ENCODE peak calls at places on chromosomes 2 and 18, in seven cellular contexts. J is Peyer's patch, L is hepatocyte, K is foreskin fibroblast, X is HCT116, A is gastrocnemius medialis, Z is MM.1S. S is an unnamed sample.

GRCh38 chr18:76875390-76876330 is 53.3 kb downstream of the ZNF236 start:
- DNase-seq in J (peak), L (peak), K (peak), X (peak), A (no peak), Z (peak), S (peak)

GRCh38 chr2:138071720-138072719 is 107.7 kb downstream of the HNMT start:
- DNase-seq in J (no peak), L (peak), K (no peak), X (no peak), A (no peak), Z (no peak), S (peak)

GRCh38 chr2:145558617-145559350 is 1038.9 kb upstream of the ZEB2 start:
- DNase-seq in J (no peak), L (no peak), K (no peak), X (no peak), A (no peak), Z (no peak), S (peak)

GRCh38 chr2:205448189-205448588 is 234.1 kb upstream of the NRP2 start:
- DNase-seq in J (no peak), L (no peak), K (no peak), X (no peak), A (no peak), Z (no peak), S (no peak)

GRCh38 chr2:12617366-12617765 is 99.4 kb upstream of the TRIB2 start:
- DNase-seq in J (no peak), L (no peak), K (no peak), X (no peak), A (no peak), Z (no peak), S (no peak)

GRCh38 chr2:43611987-43612894 is 16.4 kb upstream of the THADA start:
- DNase-seq in J (peak), L (peak), K (peak), X (peak), A (peak), Z (peak), S (peak)

GRCh38 chr2:235343156-235343774 is 150.6 kb upstream of the AGAP1 start:
- DNase-seq in J (no peak), L (no peak), K (no peak), X (no peak), A (no peak), Z (no peak), S (peak)

GRCh38 chr18:76984193-76985155 is 148.1 kb downstream of the MBP start:
- DNase-seq in J (no peak), L (no peak), K (no peak), X (no peak), A (no peak), Z (no peak), S (no peak)

GRCh38 chr18:53458944-53459580 is 765.4 kb downstream of the MBD2 start:
- DNase-seq in J (no peak), L (peak), K (no peak), X (no peak), A (no peak), Z (no peak), S (no peak)

GRCh38 chr2:225584821-225585220 is 185.3 kb downstream of the NYAP2 start:
- DNase-seq in J (no peak), L (no peak), K (no peak), X (peak), A (no peak), Z (no peak), S (no peak)

GRCh38 chr2:214328941-214329340 is 81.9 kb upstream of the VWC2L start:
- DNase-seq in J (no peak), L (no peak), K (no peak), X (no peak), A (no peak), Z (no peak), S (no peak)

GRCh38 chr2:110994250-110994961 is 126.3 kb upstream of the BCL2L11 start:
- DNase-seq in J (no peak), L (no peak), K (no peak), X (no peak), A (no peak), Z (no peak), S (no peak)

GRCh38 chr2:170530284-170530745 is 184.8 kb upstream of the SP5 start:
- DNase-seq in J (peak), L (peak), K (peak), X (no peak), A (peak), Z (no peak), S (peak)

GRCh38 chr2:164306872-164307271 is 314.4 kb downstream of the GRB14 start:
- DNase-seq in J (no peak), L (no peak), K (no peak), X (no peak), A (no peak), Z (no peak), S (no peak)

GRCh38 chr2:187390891-187391290 is 57.2 kb downstream of the CALCRL start:
- DNase-seq in J (no peak), L (no peak), K (peak), X (peak), A (no peak), Z (peak), S (peak)

GRCh38 chr18:63829886-63830285 is 54.7 kb downstream of the SERPINB7 start:
- DNase-seq in J (no peak), L (no peak), K (no peak), X (no peak), A (no peak), Z (no peak), S (no peak)

GRCh38 chr2:12715878-12716249 is 872 bp upstream of the TRIB2 start:
- DNase-seq in J (peak), L (peak), K (no peak), X (peak), A (no peak), Z (peak), S (peak)

GRCh38 chr18:24488824-24489493 is 28.5 kb downstream of the HRH4 start:
- DNase-seq in J (no peak), L (peak), K (no peak), X (peak), A (no peak), Z (peak), S (peak)

GRCh38 chr2:10067330-10067729 is 12.9 kb downstream of the CYS1 start:
- DNase-seq in J (no peak), L (no peak), K (no peak), X (no peak), A (no peak), Z (no peak), S (no peak)

GRCh38 chr18:79608069-79608468 is 71.5 kb upstream of the CTDP1 start:
- DNase-seq in J (peak), L (no peak), K (no peak), X (no peak), A (no peak), Z (no peak), S (no peak)

GRCh38 chr18:40004246-40004645 is 1950.8 kb upstream of the PIK3C3 start:
- DNase-seq in J (no peak), L (no peak), K (no peak), X (no peak), A (no peak), Z (no peak), S (no peak)

GRCh38 chr2:9717886-9718451 is 87.2 kb upstream of the YWHAQ start:
- DNase-seq in J (peak), L (no peak), K (no peak), X (no peak), A (no peak), Z (no peak), S (no peak)

GRCh38 chr2:100640329-100641114 is 77.7 kb downstream of the PDCL3 start:
- DNase-seq in J (no peak), L (no peak), K (no peak), X (no peak), A (no peak), Z (no peak), S (peak)

GRCh38 chr2:20580690-20581437 is 70.0 kb downstream of the HS1BP3 start:
- DNase-seq in J (peak), L (no peak), K (no peak), X (no peak), A (no peak), Z (no peak), S (no peak)

GRCh38 chr2:215422676-215423075 is 13.2 kb downstream of the FN1 start:
- DNase-seq in J (no peak), L (no peak), K (no peak), X (no peak), A (no peak), Z (no peak), S (no peak)

GRCh38 chr2:15189236-15189635 is 371.9 kb downstream of the NBAS start:
- DNase-seq in J (no peak), L (no peak), K (no peak), X (no peak), A (no peak), Z (no peak), S (no peak)

DNA sequence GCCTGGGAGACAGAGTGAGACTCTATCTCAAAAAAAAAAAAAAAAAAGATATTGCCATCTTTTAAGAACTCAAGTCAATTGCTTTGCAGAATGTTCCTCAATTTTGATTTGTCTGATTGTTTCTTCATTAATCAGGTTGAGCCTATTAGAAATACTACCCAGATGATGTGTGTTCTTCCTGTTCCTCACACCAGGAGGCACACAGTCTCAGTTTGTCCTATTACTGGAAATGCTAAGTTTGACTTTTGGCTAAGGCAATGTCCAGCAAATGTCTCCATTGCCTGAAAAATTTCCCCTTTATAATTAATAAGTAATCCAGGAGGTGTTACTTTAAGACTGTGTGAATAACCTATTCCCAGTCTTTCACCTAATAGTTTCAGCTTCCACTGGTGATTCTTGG is 28.4 kb downstream of the BOLA3 start:
- DNase-seq in J (no peak), L (no peak), K (peak), X (no peak), A (no peak), Z (peak), S (peak)
- H3K4me3 ChIP-seq in J (no peak), L (no peak), K (no peak), X (no peak), A (no peak), Z (no peak), S (no peak)

DNA sequence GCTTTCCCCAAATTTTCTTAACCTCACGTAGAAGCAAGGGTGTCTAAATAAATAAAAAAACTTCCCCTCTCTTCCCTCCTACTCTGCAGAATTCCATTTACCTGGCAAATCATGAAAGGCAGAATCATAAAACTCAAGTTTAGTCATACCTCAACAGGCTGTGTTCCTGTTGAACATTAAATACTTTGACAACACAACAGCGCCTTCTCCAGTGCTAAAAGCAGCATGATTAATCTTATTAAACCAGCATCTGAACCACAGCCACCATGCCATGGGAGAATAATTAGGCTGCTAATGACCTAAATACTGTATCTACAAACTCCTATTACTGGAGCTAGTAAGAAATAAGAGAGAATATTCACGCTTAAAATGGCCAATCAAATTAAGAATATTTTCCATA is 68.1 kb downstream of the CDH2 start:
- DNase-seq in J (no peak), L (peak), K (no peak), X (no peak), A (no peak), Z (no peak), S (no peak)
- TF ChIP-seq CTCF in J (no peak), L (peak), K (no peak), X (no peak), A (no peak), Z (no peak), S (no peak)

DNA sequence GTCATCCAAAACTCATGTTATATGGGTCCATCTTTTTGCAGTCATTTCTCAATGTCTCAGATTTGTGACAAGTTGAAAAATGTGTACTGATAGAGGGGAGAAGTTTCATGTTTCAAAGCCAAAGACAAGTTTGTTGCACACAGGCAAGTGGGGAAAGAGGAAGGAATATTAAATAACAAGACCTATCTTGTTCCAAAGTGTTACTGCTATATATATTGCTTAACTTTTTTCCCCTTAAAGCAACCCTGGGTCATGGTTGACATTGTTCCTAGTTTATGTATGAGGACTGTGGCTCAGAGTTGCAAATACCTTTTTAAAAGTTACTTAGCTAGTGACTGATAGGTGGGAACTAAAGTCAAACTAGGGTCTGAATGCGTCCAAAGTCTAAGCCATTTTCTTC is 1.7 kb downstream of the ITGA4 start:
- DNase-seq in J (no peak), L (no peak), K (no peak), X (no peak), A (no peak), Z (no peak), S (no peak)
- H3K4me3 ChIP-seq in J (peak), L (no peak), K (peak), X (no peak), A (no peak), Z (peak), S (peak)

DNA sequence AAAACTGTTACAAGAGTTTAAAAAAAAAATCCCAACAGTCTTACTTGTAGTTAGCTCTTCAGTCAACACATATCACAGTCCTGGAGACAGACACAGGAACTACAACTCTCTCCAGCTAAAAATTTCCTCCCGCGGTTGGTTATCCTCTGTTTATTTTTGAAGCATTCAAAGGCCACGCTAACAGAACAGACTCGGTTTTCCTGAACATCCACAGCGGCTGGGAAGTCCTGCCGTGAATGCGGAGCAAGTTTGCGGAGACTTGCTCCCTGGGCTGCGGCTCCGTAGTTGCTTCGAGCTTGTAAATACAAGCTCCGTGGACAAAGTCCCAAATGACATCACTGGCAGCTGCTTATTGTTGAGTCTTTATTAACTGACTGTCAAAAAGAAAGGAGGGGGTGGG is at the start of gene NCKAP5:
- DNase-seq in J (peak), L (peak), K (no peak), X (no peak), A (no peak), Z (no peak), S (peak)
- TF ChIP-seq CTCF in J (peak), L (no peak), K (no peak), X (no peak), A (no peak), Z (no peak), S (peak)

GRCh38 chr2:62293490-62294212 is 97.7 kb downstream of the B3GNT2 start:
- DNase-seq in J (peak), L (peak), K (no peak), X (no peak), A (no peak), Z (no peak), S (peak)
- H3K4me3 ChIP-seq in J (peak), L (no peak), K (no peak), X (no peak), A (peak), Z (no peak), S (no peak)

GRCh38 chr18:41938445-41938844 is 16.6 kb upstream of the PIK3C3 start:
- DNase-seq in J (no peak), L (no peak), K (peak), X (no peak), A (no peak), Z (no peak), S (peak)
- TF ChIP-seq CTCF in J (no peak), L (no peak), K (no peak), X (no peak), A (no peak), Z (no peak), S (peak)

GRCh38 chr18:49487711-49488310 is 777 bp upstream of the C18orf32 start:
- DNase-seq in J (no peak), L (no peak), K (no peak), X (no peak), A (no peak), Z (no peak), S (no peak)

GRCh38 chr18:49492694-49493033 is 5.6 kb upstream of the C18orf32 start:
- DNase-seq in J (no peak), L (no peak), K (no peak), X (no peak), A (no peak), Z (no peak), S (no peak)

GRCh38 chr18:49491857-49492693 is 5.0 kb upstream of the C18orf32 start:
- DNase-seq in J (peak), L (peak), K (peak), X (peak), A (peak), Z (peak), S (peak)

GRCh38 chr18:49491534-49491856 is 4.5 kb upstream of the C18orf32 start:
- DNase-seq in J (no peak), L (no peak), K (no peak), X (no peak), A (no peak), Z (no peak), S (no peak)

DNA sequence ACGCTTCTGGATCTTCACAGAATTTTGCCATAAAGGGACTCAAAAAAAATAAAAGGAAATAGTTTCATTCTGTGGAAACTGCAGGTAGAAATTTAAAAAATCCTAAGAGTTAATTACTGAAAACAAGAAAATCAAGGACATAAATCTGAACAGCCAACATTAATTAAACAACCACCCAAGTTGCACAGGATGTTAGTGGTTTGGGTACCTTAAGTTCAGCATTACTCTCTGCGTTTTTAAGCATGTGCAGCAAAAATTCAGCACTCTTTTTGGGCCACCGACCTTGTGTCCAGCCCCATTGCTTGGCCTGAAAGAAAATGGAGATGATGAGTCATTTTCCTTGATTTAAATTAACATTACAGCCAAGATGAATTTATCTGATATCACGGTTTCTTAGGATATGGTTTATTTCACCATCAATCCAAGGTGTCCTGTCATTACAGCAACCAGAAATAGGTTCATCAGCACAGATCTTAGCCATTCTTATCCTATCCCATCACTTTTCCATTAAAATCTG is 3.3 kb upstream of the C18orf32 start:
- DNase-seq in J (no peak), L (no peak), K (no peak), X (no peak), A (no peak), Z (no peak), S (no peak)
- H3K4me3 ChIP-seq in J (no peak), L (no peak), K (peak), X (peak), A (no peak), Z (peak), S (peak)

DNA sequence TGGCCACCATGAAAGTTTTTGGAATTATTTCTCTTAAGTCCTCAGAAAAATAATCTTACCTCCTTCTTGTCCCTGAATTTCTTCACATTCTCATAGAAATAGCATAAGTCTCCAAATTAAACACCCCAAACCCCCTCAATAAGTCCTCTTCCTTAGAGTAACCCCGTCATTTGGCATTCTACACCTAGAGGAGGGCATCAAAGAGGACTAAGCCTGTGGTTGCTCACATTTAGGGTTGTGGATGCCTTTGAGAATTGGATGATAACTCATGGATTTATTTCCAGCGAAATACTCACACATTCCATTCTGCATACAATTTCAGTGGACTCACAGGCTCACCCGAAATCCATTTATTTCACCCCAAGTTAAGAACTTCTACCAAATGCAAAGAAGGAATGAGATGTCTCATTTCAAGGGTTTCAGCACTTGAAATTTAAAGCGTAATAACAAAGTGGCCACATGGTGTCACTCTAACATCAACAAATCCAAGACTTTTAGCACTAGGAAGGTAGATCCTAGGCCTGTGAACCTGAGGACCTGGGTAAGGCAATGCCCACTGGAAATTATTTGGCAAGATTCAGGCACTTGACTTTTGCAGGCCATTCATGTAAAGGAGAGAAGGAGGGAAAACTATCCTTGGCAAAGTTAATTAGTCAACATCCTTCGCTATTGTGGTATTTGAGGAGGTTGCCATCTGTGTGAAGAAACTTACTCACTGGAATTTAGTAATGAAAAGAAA is 24.6 kb downstream of the DYTN start:
- DNase-seq in J (no peak), L (peak), K (peak), X (peak), A (no peak), Z (peak), S (peak)
- TF ChIP-seq CTCF in J (peak), L (peak), K (peak), X (peak), A (peak), Z (peak), S (peak)